ENCODE peak calls at places on chromosomes 11 and 22, in ten cellular contexts. N, A, L, K, J, T, Y, G, M and F are unnamed samples.

GRCh38 chr11:63901660-63902059 is 15.3 kb downstream of the RCOR2 start:
- DNase-seq in N (peak), A (no peak), L (peak), K (no peak), J (no peak), T (peak), Y (no peak), G (no peak), M (no peak), F (no peak)

GRCh38 chr11:130180491-130180890 is 20.9 kb downstream of the ST14 start:
- DNase-seq in N (peak), A (no peak), L (peak), K (peak), J (no peak), T (no peak), Y (no peak), G (no peak), M (no peak), F (no peak)

GRCh38 chr11:58905716-58906547 is 33.4 kb upstream of the GLYATL1 start:
- DNase-seq in N (peak), A (no peak), L (peak), K (peak), J (no peak), T (peak), Y (peak), G (peak), M (peak), F (no peak)

GRCh38 chr11:69488543-69488940 is 7.1 kb downstream of the LINC01488 start:
- DNase-seq in N (no peak), A (no peak), L (no peak), K (no peak), J (no peak), T (no peak), Y (no peak), G (no peak), M (no peak), F (no peak)

GRCh38 chr11:107957109-107957588 is 28.9 kb downstream of the RAB39A start:
- DNase-seq in N (no peak), A (no peak), L (peak), K (peak), J (no peak), T (peak), Y (no peak), G (no peak), M (no peak), F (no peak)

GRCh38 chr22:26502688-26503561 is 9.3 kb downstream of the TFIP11 start:
- DNase-seq in N (peak), A (peak), L (peak), K (peak), J (no peak), T (peak), Y (no peak), G (no peak), M (no peak), F (peak)

GRCh38 chr11:86134580-86135318 is 65.9 kb upstream of the PICALM start:
- DNase-seq in N (no peak), A (no peak), L (no peak), K (no peak), J (no peak), T (peak), Y (no peak), G (no peak), M (no peak), F (no peak)

GRCh38 chr11:128246364-128247234 is 340.8 kb downstream of the ETS1 start:
- DNase-seq in N (peak), A (no peak), L (no peak), K (no peak), J (peak), T (peak), Y (no peak), G (no peak), M (peak), F (no peak)

GRCh38 chr22:44368611-44369010 is 55.9 kb upstream of the SHISAL1 start:
- DNase-seq in N (no peak), A (no peak), L (no peak), K (no peak), J (no peak), T (no peak), Y (no peak), G (no peak), M (no peak), F (no peak)

GRCh38 chr11:31236052-31236652 is 133.4 kb downstream of the DCDC1 start:
- DNase-seq in N (no peak), A (no peak), L (peak), K (no peak), J (no peak), T (peak), Y (no peak), G (no peak), M (no peak), F (no peak)

GRCh38 chr22:49398115-49398514 is 429.6 kb downstream of the BRD1 start:
- DNase-seq in N (no peak), A (no peak), L (no peak), K (no peak), J (no peak), T (no peak), Y (no peak), G (no peak), M (peak), F (no peak)

GRCh38 chr11:84105148-84105547 is 819.0 kb upstream of the CCDC90B start:
- DNase-seq in N (no peak), A (no peak), L (no peak), K (no peak), J (no peak), T (no peak), Y (no peak), G (no peak), M (no peak), F (no peak)

GRCh38 chr22:37638351-37639069 is 959 bp upstream of the SH3BP1 start:
- DNase-seq in N (no peak), A (no peak), L (no peak), K (no peak), J (no peak), T (no peak), Y (no peak), G (no peak), M (no peak), F (no peak)

GRCh38 chr11:74532496-74533246 is 39.1 kb upstream of the LIPT2 start:
- DNase-seq in N (no peak), A (no peak), L (no peak), K (no peak), J (no peak), T (no peak), Y (no peak), G (no peak), M (no peak), F (no peak)

GRCh38 chr22:38874529-38875222 is 2.7 kb upstream of the CBX6 start:
- DNase-seq in N (no peak), A (peak), L (no peak), K (no peak), J (no peak), T (no peak), Y (no peak), G (no peak), M (peak), F (no peak)

GRCh38 chr11:127643659-127644058 is 643.1 kb upstream of the KIRREL3 start:
- DNase-seq in N (no peak), A (no peak), L (no peak), K (no peak), J (no peak), T (no peak), Y (no peak), G (no peak), M (no peak), F (no peak)

GRCh38 chr11:131242616-131243015 is 127.8 kb upstream of the NTM start:
- DNase-seq in N (no peak), A (no peak), L (no peak), K (no peak), J (no peak), T (no peak), Y (no peak), G (no peak), M (no peak), F (no peak)

GRCh38 chr22:48316876-48317250 is 1510.8 kb downstream of the BRD1 start:
- DNase-seq in N (no peak), A (no peak), L (no peak), K (no peak), J (no peak), T (no peak), Y (no peak), G (no peak), M (no peak), F (no peak)

GRCh38 chr11:33652930-33653329 is 47.7 kb downstream of the C11orf91 start:
- DNase-seq in N (no peak), A (no peak), L (no peak), K (no peak), J (no peak), T (no peak), Y (no peak), G (no peak), M (no peak), F (no peak)

GRCh38 chr11:19242184-19242932 is 1.6 kb upstream of the E2F8 start:
- DNase-seq in N (no peak), A (peak), L (no peak), K (no peak), J (no peak), T (no peak), Y (no peak), G (peak), M (no peak), F (no peak)

GRCh38 chr11:75400110-75400865 is 970 bp downstream of the RPS3 start:
- DNase-seq in N (peak), A (no peak), L (peak), K (no peak), J (no peak), T (peak), Y (no peak), G (no peak), M (no peak), F (no peak)

GRCh38 chr11:12889243-12889642 is 119.9 kb upstream of the RASSF10 start:
- DNase-seq in N (peak), A (no peak), L (peak), K (peak), J (peak), T (peak), Y (no peak), G (no peak), M (no peak), F (no peak)

GRCh38 chr11:46665356-46665755 is 35.1 kb downstream of the ARHGAP1 start:
- DNase-seq in N (no peak), A (no peak), L (no peak), K (no peak), J (no peak), T (no peak), Y (no peak), G (no peak), M (no peak), F (no peak)

GRCh38 chr11:63405114-63405513 is 35.5 kb downstream of the SLC22A9 start:
- DNase-seq in N (no peak), A (no peak), L (peak), K (no peak), J (no peak), T (no peak), Y (no peak), G (no peak), M (no peak), F (no peak)

GRCh38 chr11:17197431-17197898 is 10.3 kb downstream of the PIK3C2A start:
- DNase-seq in N (peak), A (no peak), L (no peak), K (peak), J (no peak), T (no peak), Y (no peak), G (no peak), M (no peak), F (no peak)

GRCh38 chr22:50525991-50526848 is 822 bp upstream of the SCO2 start:
- DNase-seq in N (peak), A (peak), L (peak), K (peak), J (peak), T (peak), Y (no peak), G (peak), M (peak), F (peak)

GRCh38 chr11:129215506-129216245 is 23.6 kb upstream of the ARHGAP32 start:
- DNase-seq in N (no peak), A (no peak), L (no peak), K (no peak), J (no peak), T (no peak), Y (no peak), G (no peak), M (no peak), F (no peak)

GRCh38 chr22:23243006-23243573 is 62.8 kb downstream of the BCR start:
- DNase-seq in N (no peak), A (peak), L (no peak), K (no peak), J (no peak), T (no peak), Y (no peak), G (no peak), M (no peak), F (peak)

GRCh38 chr11:119491753-119492455 is 68.9 kb upstream of the THY1 start:
- DNase-seq in N (peak), A (no peak), L (no peak), K (peak), J (no peak), T (peak), Y (no peak), G (no peak), M (no peak), F (no peak)

DNA sequence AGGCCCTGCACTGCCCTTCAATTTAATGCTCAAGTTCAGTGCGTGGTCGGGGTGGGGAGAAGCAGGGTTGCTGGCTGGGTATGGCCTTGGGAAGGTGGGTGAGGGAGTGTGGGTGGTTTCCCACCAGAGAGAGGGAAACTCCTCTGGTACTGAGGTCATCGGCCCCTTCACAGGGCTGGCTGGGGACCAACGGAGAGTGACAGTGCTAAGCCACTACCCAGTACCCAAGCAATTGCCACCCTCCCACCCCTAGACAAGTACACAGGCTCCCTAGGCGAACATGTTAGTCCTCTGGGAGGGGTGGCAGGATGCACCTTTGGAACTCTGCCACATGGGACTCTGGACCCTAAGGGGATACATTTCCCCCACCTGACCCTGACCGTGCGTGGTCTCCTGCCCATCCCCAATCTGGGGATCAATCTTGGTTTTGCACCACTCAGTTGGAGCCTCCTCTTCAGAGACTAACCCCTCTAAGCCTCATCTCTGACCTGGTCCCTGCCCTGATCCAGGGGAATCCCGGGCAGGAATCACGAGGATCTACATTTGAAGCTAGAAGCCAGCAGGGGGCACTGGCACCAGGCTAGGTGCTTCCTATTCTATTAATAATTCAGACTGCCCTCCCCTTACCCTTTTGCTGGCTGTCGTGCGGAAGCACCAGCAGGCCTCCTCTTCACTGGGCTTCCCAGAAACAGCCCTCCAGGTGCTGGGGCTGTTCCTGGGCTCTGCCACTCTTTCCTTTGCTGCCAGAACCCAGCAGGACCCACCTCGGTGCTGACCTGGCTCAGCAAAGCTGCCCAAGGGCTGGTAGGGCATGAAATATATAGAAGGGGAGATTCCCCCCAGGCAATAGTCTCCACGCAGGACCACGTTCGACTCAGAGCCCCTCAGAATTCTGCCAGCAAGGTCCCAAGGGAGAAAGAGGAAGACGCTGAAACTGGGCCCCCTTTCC is 377.7 kb downstream of the TENM4 start:
- DNase-seq in N (peak), A (no peak), L (peak), K (no peak), J (no peak), T (peak), Y (no peak), G (no peak), M (no peak), F (no peak)
- TF ChIP-seq CTCF in N (peak), A (no peak), L (peak), K (peak), J (no peak), T (peak), Y (peak), G (peak), M (peak), F (no peak)

DNA sequence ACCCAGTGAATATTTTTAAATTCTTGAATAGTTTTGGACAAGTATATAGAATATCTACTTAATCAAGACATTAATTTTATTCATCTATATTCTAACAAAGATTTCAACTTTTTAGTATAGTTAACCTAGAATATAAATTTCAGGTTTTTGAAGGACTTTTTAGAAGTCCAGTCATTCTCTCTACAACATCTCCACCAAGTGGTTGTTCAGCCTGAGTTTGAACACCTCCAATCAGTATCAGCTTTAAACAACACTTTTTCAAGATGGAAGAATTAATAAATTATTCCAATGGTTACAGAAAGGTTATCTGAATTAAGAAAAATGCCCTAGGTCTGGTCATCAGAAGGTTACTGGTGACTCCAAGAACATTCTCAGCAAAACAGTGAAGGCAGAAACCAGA is 31.8 kb downstream of the EIF3M start:
- DNase-seq in N (no peak), A (peak), L (peak), K (no peak), J (no peak), T (peak), Y (no peak), G (no peak), M (no peak), F (no peak)
- TF ChIP-seq CTCF in N (peak), A (peak), L (peak), K (peak), J (no peak), T (peak), Y (no peak), G (peak), M (peak), F (no peak)

GRCh38 chr22:25110846-25111578 is 88.6 kb upstream of the CRYBB3 start:
- DNase-seq in N (peak), A (peak), L (peak), K (peak), J (peak), T (peak), Y (peak), G (peak), M (peak), F (peak)
- TF ChIP-seq CTCF in N (peak), A (no peak), L (peak), K (peak), J (peak), T (peak), Y (peak), G (peak), M (peak), F (peak)

DNA sequence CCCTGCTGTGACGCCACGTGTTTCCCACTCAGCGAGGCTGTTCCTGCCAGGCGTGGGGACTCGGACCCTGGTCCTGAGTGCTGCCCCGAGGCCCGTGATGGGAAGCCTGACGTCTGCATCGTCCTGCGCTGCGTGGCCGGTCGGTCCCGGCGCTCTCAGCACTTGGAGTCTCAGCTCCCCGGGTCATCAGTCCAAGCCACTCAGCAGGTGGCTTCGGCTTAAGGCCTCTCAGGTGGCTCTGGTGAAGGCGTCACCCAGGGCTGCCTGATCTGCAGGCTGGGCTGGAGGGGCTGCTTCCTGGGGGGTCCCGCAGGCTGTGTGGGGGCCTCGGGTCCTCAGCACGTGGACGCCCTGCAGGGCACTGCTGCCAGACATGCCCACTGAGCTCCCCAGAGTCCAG is 35.3 kb downstream of the BRSK2 start:
- DNase-seq in N (no peak), A (no peak), L (no peak), K (no peak), J (no peak), T (no peak), Y (no peak), G (no peak), M (no peak), F (no peak)
- TF ChIP-seq CTCF in N (no peak), A (no peak), L (no peak), K (no peak), J (no peak), T (no peak), Y (no peak), G (no peak), M (no peak), F (no peak)

DNA sequence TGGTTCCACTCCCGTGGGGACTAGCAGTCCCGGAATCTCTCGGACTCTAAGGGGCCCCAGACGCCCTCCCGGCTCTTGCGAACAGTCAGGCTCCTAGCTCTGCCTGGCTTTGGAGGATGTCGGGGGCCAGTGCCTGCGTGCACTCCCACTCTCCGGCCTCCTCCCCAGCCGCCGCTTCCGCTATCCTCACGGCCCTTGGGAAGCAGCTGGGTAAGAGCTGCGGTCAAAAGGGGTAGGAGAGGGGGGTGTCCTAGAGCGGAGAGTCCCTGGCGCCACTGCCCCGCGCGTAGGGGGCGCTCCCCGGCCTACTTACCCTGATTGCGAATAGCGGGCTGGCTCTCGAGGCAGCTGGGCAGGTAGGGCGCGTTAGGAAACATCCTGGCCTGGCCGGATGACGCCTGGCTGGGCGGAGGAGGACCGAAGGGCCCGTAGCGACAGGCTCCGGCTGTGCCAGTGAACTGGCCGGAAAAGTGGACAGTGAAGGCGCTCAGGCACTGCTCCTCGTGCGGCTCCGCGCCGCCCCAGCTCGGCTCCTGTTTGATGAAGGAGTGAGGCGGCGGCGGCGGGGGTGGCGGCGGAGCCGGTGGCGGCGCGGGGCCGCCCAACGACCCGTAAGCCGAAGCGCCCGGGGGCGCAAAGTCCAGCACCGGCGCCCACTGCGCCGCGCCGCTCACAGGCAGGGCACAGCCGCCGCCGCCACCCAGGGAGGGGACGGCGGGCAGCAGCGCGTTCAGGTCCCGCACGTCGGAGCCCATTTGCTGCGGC is 770 bp downstream of the WT1 start:
- DNase-seq in N (no peak), A (peak), L (peak), K (no peak), J (peak), T (peak), Y (no peak), G (no peak), M (no peak), F (no peak)
- TF ChIP-seq CTCF in N (no peak), A (no peak), L (no peak), K (no peak), J (peak), T (peak), Y (peak), G (peak), M (no peak), F (no peak)

DNA sequence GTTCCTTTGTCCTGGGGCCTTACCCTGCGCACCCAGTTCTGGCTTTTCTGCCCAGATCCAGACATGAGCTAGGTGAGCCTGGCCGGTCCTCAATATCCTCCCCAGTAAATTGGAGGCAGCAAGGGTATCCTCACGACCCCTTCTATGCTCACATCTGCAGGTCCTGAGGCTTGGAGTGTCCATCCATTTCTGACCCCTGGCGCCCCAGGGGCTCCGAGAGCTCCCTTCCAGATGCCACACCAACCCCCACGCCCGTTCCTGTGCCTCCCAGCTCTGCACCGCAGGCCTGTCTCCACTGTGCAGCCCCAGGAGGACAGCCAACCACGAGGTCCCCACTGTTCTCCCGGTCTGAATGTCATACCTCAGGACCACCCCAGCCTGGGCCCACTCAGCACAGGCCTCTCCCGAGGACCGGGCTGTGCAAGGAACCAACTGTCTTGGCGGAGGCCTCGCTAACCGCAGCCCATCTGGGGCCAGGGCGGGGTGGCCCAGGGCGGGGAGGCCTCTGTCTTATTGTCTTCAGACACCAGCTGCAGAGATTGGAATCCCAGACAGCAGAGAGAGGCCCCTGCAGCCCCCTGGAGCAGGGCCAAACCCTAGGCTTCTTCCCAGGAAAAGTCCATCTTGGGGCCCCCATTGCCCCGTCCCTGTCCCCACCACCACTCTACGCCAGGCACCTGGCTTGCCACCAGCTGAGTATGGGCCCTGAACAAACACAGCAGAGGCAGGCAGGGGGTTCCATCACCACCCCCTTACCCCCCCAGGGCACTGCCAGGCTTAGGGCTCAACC is 39.3 kb downstream of the ALX4 start:
- DNase-seq in N (no peak), A (no peak), L (no peak), K (no peak), J (no peak), T (peak), Y (no peak), G (no peak), M (no peak), F (no peak)
- TF ChIP-seq CTCF in N (no peak), A (no peak), L (no peak), K (no peak), J (no peak), T (no peak), Y (no peak), G (no peak), M (no peak), F (no peak)